ENCODE peak calls at places on chromosomes 2 and 18, in five cellular contexts. V is neuronal stem cell, N is H9, K is mesendoderm, G is mesenchymal stem cell. P is an unnamed sample.

GRCh38 chr2:72292433-72292832 is 144.8 kb upstream of the CYP26B1 start:
- DNase-seq in V (no peak), N (no peak), K (no peak), G (no peak), P (peak)

GRCh38 chr2:73984922-73985317 is 210 bp downstream of the TET3 start:
- DNase-seq in V (no peak), N (no peak), K (no peak), G (no peak), P (no peak)

GRCh38 chr2:179285060-179285459 is 20.4 kb upstream of the SESTD1 start:
- DNase-seq in V (no peak), N (no peak), K (no peak), G (no peak), P (no peak)

GRCh38 chr2:220278022-220278421 is 650.6 kb downstream of the SLC4A3 start:
- DNase-seq in V (no peak), N (no peak), K (no peak), G (no peak), P (no peak)

GRCh38 chr18:26002375-26002774 is 88.0 kb downstream of the SS18 start:
- DNase-seq in V (no peak), N (no peak), K (no peak), G (no peak), P (peak)

GRCh38 chr2:184336688-184337087 is 261.6 kb upstream of the ZNF804A start:
- DNase-seq in V (no peak), N (no peak), K (peak), G (peak), P (peak)

GRCh38 chr18:3273042-3273441 is 11.1 kb downstream of the MYL12B start:
- DNase-seq in V (no peak), N (no peak), K (no peak), G (no peak), P (no peak)

GRCh38 chr2:164495491-164496223 is 125.6 kb downstream of the GRB14 start:
- DNase-seq in V (peak), N (no peak), K (peak), G (peak), P (peak)

GRCh38 chr2:241641631-241642030 is 4.1 kb downstream of the ATG4B start:
- DNase-seq in V (no peak), N (no peak), K (no peak), G (no peak), P (no peak)

GRCh38 chr2:2747797-2748301 is 416.8 kb upstream of the MYT1L start:
- DNase-seq in V (no peak), N (no peak), K (no peak), G (no peak), P (no peak)

GRCh38 chr2:162839419-162839818 is 852 bp upstream of the KCNH7 start:
- DNase-seq in V (no peak), N (peak), K (no peak), G (no peak), P (no peak)

GRCh38 chr2:14925471-14925870 is 293.0 kb downstream of the LRATD1 start:
- DNase-seq in V (no peak), N (no peak), K (no peak), G (no peak), P (no peak)

GRCh38 chr2:29834624-29835023 is 86.8 kb downstream of the ALK start:
- DNase-seq in V (no peak), N (no peak), K (no peak), G (no peak), P (no peak)

GRCh38 chr2:15159751-15160177 is 401.4 kb downstream of the NBAS start:
- DNase-seq in V (no peak), N (no peak), K (peak), G (peak), P (peak)

GRCh38 chr18:21330122-21330701 is 88.2 kb downstream of the GREB1L start:
- DNase-seq in V (no peak), N (no peak), K (peak), G (peak), P (no peak)

GRCh38 chr18:10689231-10689953 is 163.6 kb downstream of the NAPG start:
- DNase-seq in V (no peak), N (no peak), K (no peak), G (no peak), P (no peak)

GRCh38 chr2:121284424-121285076 is 452 bp downstream of the TFCP2L1 start:
- DNase-seq in V (no peak), N (no peak), K (peak), G (no peak), P (no peak)

GRCh38 chr2:121285077-121285449 is at the start of gene TFCP2L1:
- DNase-seq in V (no peak), N (peak), K (peak), G (no peak), P (no peak)

GRCh38 chr2:121287146-121287798 is 2.3 kb upstream of the TFCP2L1 start:
- DNase-seq in V (no peak), N (no peak), K (no peak), G (no peak), P (no peak)

GRCh38 chr2:121286506-121286905 is 1.5 kb upstream of the TFCP2L1 start:
- DNase-seq in V (no peak), N (no peak), K (no peak), G (no peak), P (no peak)

GRCh38 chr2:121285926-121286325 is 924 bp upstream of the TFCP2L1 start:
- DNase-seq in V (no peak), N (no peak), K (no peak), G (no peak), P (no peak)
- H2AK5ac ChIP-seq in V (no peak), N (no peak), K (no peak), G (no peak), P (no peak)

GRCh38 chr2:8576525-8577157 is 105.2 kb upstream of the ID2 start:
- DNase-seq in V (no peak), N (no peak), K (no peak), G (no peak), P (no peak)
- H2AK5ac ChIP-seq in V (peak), N (no peak), K (no peak), G (no peak), P (peak)

GRCh38 chr18:13270279-13270911 is 51.8 kb downstream of the LDLRAD4 start:
- DNase-seq in V (no peak), N (no peak), K (no peak), G (no peak), P (no peak)
- H2AK5ac ChIP-seq in V (no peak), N (no peak), K (no peak), G (no peak), P (no peak)

GRCh38 chr2:86284401-86284841 is 53.0 kb downstream of the REEP1 start:
- DNase-seq in V (no peak), N (no peak), K (no peak), G (no peak), P (no peak)
- H2AK5ac ChIP-seq in V (peak), N (no peak), K (no peak), G (no peak), P (no peak)

GRCh38 chr2:120901213-120901612 is 165.5 kb downstream of the GLI2 start:
- DNase-seq in V (no peak), N (no peak), K (no peak), G (peak), P (no peak)

GRCh38 chr2:120898961-120899360 is 163.3 kb downstream of the GLI2 start:
- DNase-seq in V (peak), N (no peak), K (no peak), G (peak), P (no peak)

GRCh38 chr2:120898496-120898895 is 162.8 kb downstream of the GLI2 start:
- DNase-seq in V (no peak), N (no peak), K (no peak), G (no peak), P (no peak)

GRCh38 chr2:120899799-120900198 is 164.1 kb downstream of the GLI2 start:
- DNase-seq in V (no peak), N (no peak), K (peak), G (no peak), P (no peak)

GRCh38 chr2:120899373-120899772 is 163.7 kb downstream of the GLI2 start:
- DNase-seq in V (no peak), N (no peak), K (no peak), G (peak), P (no peak)
- H2AK5ac ChIP-seq in V (peak), N (no peak), K (no peak), G (no peak), P (no peak)

GRCh38 chr2:100876231-100876860 is 56.4 kb downstream of the NPAS2 start:
- DNase-seq in V (no peak), N (no peak), K (no peak), G (peak), P (peak)
- H2AK5ac ChIP-seq in V (peak), N (no peak), K (no peak), G (no peak), P (peak)

P was measured in IMR-90.